ENCODE peak calls at places on chromosomes 6 and 20, in five cellular contexts. One of them, this sample, is unnamed.
A peak's percentile ranks its signal among the peaks of the same experiment; 100 is the strongest.

GRCh38 chr6:55528624-55529023 is 50.4 kb downstream of the HMGCLL1 start:
- DNase-seq in iPS DF 19.7: peak; percentile 3
- DNase-seq in activated T-helper 1 cell treated with Interleukin-2 at 50 U/mL for 16 hours: no peak
- DNase-seq in H7: peak; percentile 4
- DNase-seq in NCI-H82: peak; percentile 40
- DNase-seq in this sample: peak; percentile 52

GRCh38 chr6:128070406-128070805 is 169.5 kb upstream of the THEMIS start:
- DNase-seq in NCI-H82: no peak
- DNase-seq in iPS DF 19.7: no peak
- DNase-seq in H7: no peak
- DNase-seq in activated T-helper 1 cell treated with Interleukin-2 at 50 U/mL for 16 hours: no peak
- DNase-seq in this sample: peak; percentile 86

GRCh38 chr20:62045529-62046277 is 20.0 kb downstream of the TAF4 start:
- DNase-seq in iPS DF 19.7: no peak
- DNase-seq in NCI-H82: no peak
- DNase-seq in H7: peak; percentile 40
- DNase-seq in activated T-helper 1 cell treated with Interleukin-2 at 50 U/mL for 16 hours: no peak
- DNase-seq in this sample: no peak

GRCh38 chr20:9323622-9324021 is 190.8 kb upstream of the LAMP5 start:
- DNase-seq in iPS DF 19.7: peak; percentile 20
- DNase-seq in activated T-helper 1 cell treated with Interleukin-2 at 50 U/mL for 16 hours: no peak
- DNase-seq in H7: peak; percentile 12
- DNase-seq in NCI-H82: peak; percentile 34
- DNase-seq in this sample: no peak

GRCh38 chr6:41442800-41443501 is 103.2 kb upstream of the FOXP4 start:
- DNase-seq in H7: peak; percentile 95
- DNase-seq in iPS DF 19.7: no peak
- DNase-seq in activated T-helper 1 cell treated with Interleukin-2 at 50 U/mL for 16 hours: no peak
- DNase-seq in NCI-H82: peak; percentile 66
- DNase-seq in this sample: no peak

GRCh38 chr6:110738899-110739365 is 76.3 kb downstream of the CDK19 start:
- DNase-seq in iPS DF 19.7: no peak
- DNase-seq in activated T-helper 1 cell treated with Interleukin-2 at 50 U/mL for 16 hours: no peak
- DNase-seq in H7: no peak
- DNase-seq in NCI-H82: no peak
- DNase-seq in this sample: no peak

GRCh38 chr6:43768983-43769525 is 957 bp upstream of the VEGFA start:
- DNase-seq in iPS DF 19.7: no peak
- DNase-seq in activated T-helper 1 cell treated with Interleukin-2 at 50 U/mL for 16 hours: no peak
- DNase-seq in NCI-H82: no peak
- DNase-seq in H7: no peak
- DNase-seq in this sample: peak; percentile 60

GRCh38 chr20:37323985-37324384 is 22.0 kb upstream of the SRC start:
- DNase-seq in NCI-H82: no peak
- DNase-seq in iPS DF 19.7: no peak
- DNase-seq in H7: no peak
- DNase-seq in activated T-helper 1 cell treated with Interleukin-2 at 50 U/mL for 16 hours: no peak
- DNase-seq in this sample: peak; percentile 8

GRCh38 chr6:2197177-2197671 is 48.2 kb downstream of the GMDS start:
- DNase-seq in activated T-helper 1 cell treated with Interleukin-2 at 50 U/mL for 16 hours: no peak
- DNase-seq in H7: no peak
- DNase-seq in iPS DF 19.7: no peak
- DNase-seq in NCI-H82: no peak
- DNase-seq in this sample: peak; percentile 12

GRCh38 chr6:134258849-134259306 is 59.0 kb downstream of the SGK1 start:
- DNase-seq in activated T-helper 1 cell treated with Interleukin-2 at 50 U/mL for 16 hours: no peak
- DNase-seq in NCI-H82: no peak
- DNase-seq in H7: no peak
- DNase-seq in iPS DF 19.7: no peak
- DNase-seq in this sample: no peak

GRCh38 chr6:13689511-13690256 is 22.0 kb downstream of the RANBP9 start:
- DNase-seq in iPS DF 19.7: no peak
- DNase-seq in activated T-helper 1 cell treated with Interleukin-2 at 50 U/mL for 16 hours: no peak
- DNase-seq in H7: no peak
- DNase-seq in NCI-H82: no peak
- DNase-seq in this sample: no peak

GRCh38 chr20:53899351-53900167 is 170.8 kb downstream of the BCAS1 start:
- DNase-seq in NCI-H82: peak; percentile 93
- DNase-seq in H7: no peak
- DNase-seq in iPS DF 19.7: no peak
- DNase-seq in activated T-helper 1 cell treated with Interleukin-2 at 50 U/mL for 16 hours: peak; percentile 55
- DNase-seq in this sample: peak; percentile 87

GRCh38 chr6:112269165-112269564 is 14.8 kb upstream of the LAMA4 start:
- DNase-seq in NCI-H82: peak; percentile 5
- DNase-seq in activated T-helper 1 cell treated with Interleukin-2 at 50 U/mL for 16 hours: no peak
- DNase-seq in iPS DF 19.7: no peak
- DNase-seq in H7: peak; percentile 40
- DNase-seq in this sample: peak; percentile 16

GRCh38 chr20:9021699-9022098 is 47.2 kb upstream of the PLCB4 start:
- DNase-seq in H7: peak; percentile 36
- DNase-seq in iPS DF 19.7: peak; percentile 90
- DNase-seq in activated T-helper 1 cell treated with Interleukin-2 at 50 U/mL for 16 hours: no peak
- DNase-seq in NCI-H82: no peak
- DNase-seq in this sample: no peak

GRCh38 chr20:19617256-19617655 is 140.8 kb upstream of the RIN2 start:
- DNase-seq in H7: no peak
- DNase-seq in NCI-H82: no peak
- DNase-seq in activated T-helper 1 cell treated with Interleukin-2 at 50 U/mL for 16 hours: no peak
- DNase-seq in iPS DF 19.7: no peak
- DNase-seq in this sample: no peak

GRCh38 chr6:16105874-16106273 is 23.0 kb upstream of the MYLIP start:
- DNase-seq in H7: no peak
- DNase-seq in iPS DF 19.7: no peak
- DNase-seq in activated T-helper 1 cell treated with Interleukin-2 at 50 U/mL for 16 hours: no peak
- DNase-seq in NCI-H82: no peak
- DNase-seq in this sample: no peak

GRCh38 chr6:152635949-152636674 is 1.1 kb downstream of the SYNE1 start:
- DNase-seq in activated T-helper 1 cell treated with Interleukin-2 at 50 U/mL for 16 hours: no peak
- DNase-seq in NCI-H82: no peak
- DNase-seq in iPS DF 19.7: no peak
- DNase-seq in H7: peak; percentile 56
- DNase-seq in this sample: no peak

GRCh38 chr6:151320140-151320539 is 71.2 kb downstream of the ZBTB2 start:
- DNase-seq in NCI-H82: no peak
- DNase-seq in activated T-helper 1 cell treated with Interleukin-2 at 50 U/mL for 16 hours: no peak
- DNase-seq in iPS DF 19.7: no peak
- DNase-seq in H7: no peak
- DNase-seq in this sample: no peak

GRCh38 chr20:24631173-24631505 is 161.7 kb downstream of the SYNDIG1 start:
- DNase-seq in activated T-helper 1 cell treated with Interleukin-2 at 50 U/mL for 16 hours: no peak
- DNase-seq in iPS DF 19.7: no peak
- DNase-seq in H7: no peak
- DNase-seq in NCI-H82: no peak
- DNase-seq in this sample: no peak

GRCh38 chr6:45351667-45352066 is 23.5 kb downstream of the RUNX2 start:
- DNase-seq in iPS DF 19.7: no peak
- DNase-seq in activated T-helper 1 cell treated with Interleukin-2 at 50 U/mL for 16 hours: no peak
- DNase-seq in NCI-H82: peak; percentile 91
- DNase-seq in H7: no peak
- DNase-seq in this sample: no peak

GRCh38 chr20:51660741-51661608 is 107.2 kb downstream of the ATP9A start:
- DNase-seq in iPS DF 19.7: no peak
- DNase-seq in H7: no peak
- DNase-seq in NCI-H82: no peak
- DNase-seq in activated T-helper 1 cell treated with Interleukin-2 at 50 U/mL for 16 hours: no peak
- DNase-seq in this sample: peak; percentile 45

GRCh38 chr6:84467296-84467695 is 239.9 kb upstream of the CEP162 start:
- DNase-seq in H7: no peak
- DNase-seq in iPS DF 19.7: no peak
- DNase-seq in NCI-H82: no peak
- DNase-seq in activated T-helper 1 cell treated with Interleukin-2 at 50 U/mL for 16 hours: no peak
- DNase-seq in this sample: peak; percentile 50

GRCh38 chr6:63537126-63537958 is 34.9 kb upstream of the LOC128125822 start:
- DNase-seq in H7: no peak
- DNase-seq in activated T-helper 1 cell treated with Interleukin-2 at 50 U/mL for 16 hours: no peak
- DNase-seq in NCI-H82: peak; percentile 22
- DNase-seq in iPS DF 19.7: no peak
- DNase-seq in this sample: no peak

GRCh38 chr6:127886603-127887002 is 14.3 kb downstream of the THEMIS start:
- DNase-seq in iPS DF 19.7: no peak
- DNase-seq in H7: no peak
- DNase-seq in activated T-helper 1 cell treated with Interleukin-2 at 50 U/mL for 16 hours: no peak
- DNase-seq in NCI-H82: no peak
- DNase-seq in this sample: no peak

GRCh38 chr20:47719211-47719610 is 66.1 kb downstream of the SULF2 start:
- DNase-seq in activated T-helper 1 cell treated with Interleukin-2 at 50 U/mL for 16 hours: no peak
- DNase-seq in H7: no peak
- DNase-seq in iPS DF 19.7: no peak
- DNase-seq in NCI-H82: peak; percentile 16
- DNase-seq in this sample: no peak

GRCh38 chr6:9540126-9540525 is 874.7 kb downstream of the TFAP2A start:
- DNase-seq in H7: no peak
- DNase-seq in iPS DF 19.7: no peak
- DNase-seq in activated T-helper 1 cell treated with Interleukin-2 at 50 U/mL for 16 hours: no peak
- DNase-seq in NCI-H82: no peak
- DNase-seq in this sample: no peak

GRCh38 chr6:116217069-116217468 is 36.8 kb downstream of the TSPYL4 start:
- DNase-seq in activated T-helper 1 cell treated with Interleukin-2 at 50 U/mL for 16 hours: no peak
- DNase-seq in iPS DF 19.7: no peak
- DNase-seq in NCI-H82: peak; percentile 43
- DNase-seq in H7: no peak
- DNase-seq in this sample: peak; percentile 25

GRCh38 chr20:18672826-18673225 is 85.0 kb downstream of the DTD1 start:
- DNase-seq in iPS DF 19.7: no peak
- DNase-seq in activated T-helper 1 cell treated with Interleukin-2 at 50 U/mL for 16 hours: no peak
- DNase-seq in NCI-H82: peak; percentile 99
- DNase-seq in H7: no peak
- DNase-seq in this sample: no peak

GRCh38 chr20:53829706-53830521 is 236.3 kb upstream of the ZNF217 start:
- DNase-seq in iPS DF 19.7: no peak
- DNase-seq in H7: no peak
- DNase-seq in NCI-H82: no peak
- DNase-seq in activated T-helper 1 cell treated with Interleukin-2 at 50 U/mL for 16 hours: no peak
- DNase-seq in this sample: no peak

GRCh38 chr20:14830466-14830865 is 493.1 kb upstream of the FLRT3 start:
- DNase-seq in activated T-helper 1 cell treated with Interleukin-2 at 50 U/mL for 16 hours: no peak
- DNase-seq in NCI-H82: no peak
- DNase-seq in H7: no peak
- DNase-seq in iPS DF 19.7: no peak
- DNase-seq in this sample: no peak

GRCh38 chr20:62117658-62118057 is 4.6 kb upstream of the LSM14B start:
- DNase-seq in activated T-helper 1 cell treated with Interleukin-2 at 50 U/mL for 16 hours: peak; percentile 68
- DNase-seq in H7: no peak
- DNase-seq in iPS DF 19.7: no peak
- DNase-seq in NCI-H82: no peak
- DNase-seq in this sample: no peak

GRCh38 chr6:31727717-31728671 is 1.1 kb downstream of the DDAH2 start:
- DNase-seq in activated T-helper 1 cell treated with Interleukin-2 at 50 U/mL for 16 hours: no peak
- DNase-seq in iPS DF 19.7: no peak
- DNase-seq in NCI-H82: no peak
- DNase-seq in H7: peak; percentile 63
- DNase-seq in this sample: no peak

GRCh38 chr6:107786709-107787588 is 37.2 kb downstream of the SCML4 start:
- DNase-seq in iPS DF 19.7: no peak
- DNase-seq in activated T-helper 1 cell treated with Interleukin-2 at 50 U/mL for 16 hours: peak; percentile 31
- DNase-seq in H7: no peak
- DNase-seq in NCI-H82: peak; percentile 11
- DNase-seq in this sample: no peak

GRCh38 chr6:113623124-113623523 is 234.0 kb upstream of the MARCKS start:
- DNase-seq in activated T-helper 1 cell treated with Interleukin-2 at 50 U/mL for 16 hours: no peak
- DNase-seq in H7: no peak
- DNase-seq in iPS DF 19.7: no peak
- DNase-seq in NCI-H82: no peak
- DNase-seq in this sample: no peak

GRCh38 chr20:62453186-62453808 is 22.5 kb downstream of the GATA5 start:
- DNase-seq in H7: no peak
- DNase-seq in NCI-H82: no peak
- DNase-seq in iPS DF 19.7: no peak
- DNase-seq in activated T-helper 1 cell treated with Interleukin-2 at 50 U/mL for 16 hours: no peak
- DNase-seq in this sample: no peak

GRCh38 chr6:151058021-151058733 is 181.6 kb upstream of the AKAP12 start:
- DNase-seq in NCI-H82: peak; percentile 4
- DNase-seq in H7: no peak
- DNase-seq in activated T-helper 1 cell treated with Interleukin-2 at 50 U/mL for 16 hours: no peak
- DNase-seq in iPS DF 19.7: no peak
- DNase-seq in this sample: no peak

GRCh38 chr20:7770578-7770977 is 169.7 kb downstream of the HAO1 start:
- DNase-seq in H7: no peak
- DNase-seq in activated T-helper 1 cell treated with Interleukin-2 at 50 U/mL for 16 hours: no peak
- DNase-seq in iPS DF 19.7: no peak
- DNase-seq in NCI-H82: no peak
- DNase-seq in this sample: no peak

This sample was measured in NCI-H226.